ENCODE peak calls at places on chromosomes 11 and 22, in five cellular contexts. F is SK-N-SH, S is GM12878, C is sigmoid colon, D is K562. K is an unnamed sample.

GRCh38 chr11:99352642-99353041 is 331.9 kb downstream of the CNTN5 start:
- DNase-seq in C (no peak), S (no peak), D (no peak), F (no peak), K (no peak)

GRCh38 chr22:19723165-19723989 is at the start of gene GP1BB:
- DNase-seq in C (no peak), S (no peak), F (no peak), D (peak; percentile 99), K (no peak)

GRCh38 chr22:18068381-18068988 is 9.3 kb upstream of the PEX26 start:
- DNase-seq in C (no peak), S (no peak), D (no peak), F (no peak), K (no peak)

GRCh38 chr22:43749473-43749872 is 62.6 kb downstream of the EFCAB6 start:
- DNase-seq in S (no peak), F (no peak), D (no peak), C (no peak), K (no peak)

GRCh38 chr11:59755701-59756495 is 722 bp downstream of the STX3 start:
- DNase-seq in F (peak; percentile 62), C (peak; percentile 90), D (peak; percentile 83), S (no peak), K (peak; percentile 89)

GRCh38 chr11:66047541-66048365 is 1.2 kb downstream of the GAL3ST3 start:
- DNase-seq in F (no peak), C (no peak), S (no peak), D (no peak), K (no peak)

GRCh38 chr11:86388198-86388597 is 13.5 kb downstream of the CCDC81 start:
- DNase-seq in C (no peak), F (no peak), S (no peak), D (no peak), K (no peak)

GRCh38 chr11:75498556-75499255 is 27.0 kb downstream of the GDPD5 start:
- DNase-seq in D (no peak), F (no peak), C (no peak), S (no peak), K (no peak)

GRCh38 chr11:5368502-5369043 is 15.0 kb upstream of the OR51M1 start:
- DNase-seq in S (no peak), C (no peak), F (no peak), D (no peak), K (no peak)

GRCh38 chr22:21448627-21449416 is 18.4 kb upstream of the TMEM191C start:
- DNase-seq in D (no peak), C (peak; percentile 50), F (no peak), S (no peak), K (peak; percentile 45)

GRCh38 chr22:30864441-30865420 is 103.8 kb downstream of the MORC2 start:
- DNase-seq in C (peak; percentile 47), S (no peak), F (peak; percentile 16), D (no peak), K (no peak)

GRCh38 chr22:46128606-46129005 is 21.7 kb upstream of the PPARA start:
- DNase-seq in D (no peak), C (no peak), F (no peak), S (no peak), K (no peak)

GRCh38 chr22:47484960-47485571 is 722.6 kb downstream of the TBC1D22A start:
- DNase-seq in S (no peak), C (no peak), D (no peak), F (no peak), K (no peak)

GRCh38 chr22:42493393-42493792 is 26.2 kb downstream of the RRP7A start:
- DNase-seq in D (no peak), S (no peak), C (no peak), F (no peak), K (no peak)

GRCh38 chr22:39629851-39630250 is 59.3 kb downstream of the CACNA1I start:
- DNase-seq in F (no peak), C (no peak), S (no peak), D (no peak), K (no peak)

GRCh38 chr11:73406131-73406530 is 29.9 kb downstream of the RELT start:
- DNase-seq in D (no peak), C (no peak), F (no peak), S (no peak), K (no peak)

GRCh38 chr11:120608760-120609211 is 97.2 kb downstream of the GRIK4 start:
- DNase-seq in F (no peak), S (no peak), D (no peak), C (no peak), K (no peak)

GRCh38 chr11:109547356-109548027 is 125.5 kb downstream of the C11orf87 start:
- DNase-seq in D (no peak), C (no peak), S (no peak), F (no peak), K (no peak)

GRCh38 chr11:8959546-8960166 is 4.6 kb downstream of the TMEM9B start:
- DNase-seq in F (peak; percentile 67), D (peak; percentile 60), C (no peak), S (peak; percentile 65), K (peak; percentile 41)

GRCh38 chr11:35033011-35033410 is 106.0 kb upstream of the CD44 start:
- DNase-seq in C (no peak), D (no peak), S (no peak), F (no peak), K (peak; percentile 65)

GRCh38 chr22:46931414-46931813 is 169.0 kb downstream of the TBC1D22A start:
- DNase-seq in C (no peak), D (no peak), S (no peak), F (no peak), K (no peak)

GRCh38 chr22:24101966-24102365 is 79.3 kb upstream of the SUSD2 start:
- DNase-seq in D (no peak), C (no peak), F (no peak), S (no peak), K (no peak)
- TF ChIP-seq CTCF in D (no peak), C (no peak), F (no peak), S (no peak), K (no peak)

GRCh38 chr11:118167906-118168305 is 8.5 kb downstream of the SCN2B start:
- DNase-seq in C (no peak), D (no peak), F (no peak), S (no peak), K (no peak)

GRCh38 chr11:118167253-118167652 is 9.2 kb downstream of the SCN2B start:
- DNase-seq in D (no peak), S (no peak), C (no peak), F (no peak), K (no peak)

GRCh38 chr11:118164885-118165284 is 11.6 kb downstream of the SCN2B start:
- DNase-seq in C (no peak), F (no peak), S (no peak), D (no peak), K (no peak)

GRCh38 chr11:118168316-118168715 is 8.1 kb downstream of the SCN2B start:
- DNase-seq in F (no peak), C (no peak), S (no peak), D (no peak), K (peak; percentile 49)

DNA sequence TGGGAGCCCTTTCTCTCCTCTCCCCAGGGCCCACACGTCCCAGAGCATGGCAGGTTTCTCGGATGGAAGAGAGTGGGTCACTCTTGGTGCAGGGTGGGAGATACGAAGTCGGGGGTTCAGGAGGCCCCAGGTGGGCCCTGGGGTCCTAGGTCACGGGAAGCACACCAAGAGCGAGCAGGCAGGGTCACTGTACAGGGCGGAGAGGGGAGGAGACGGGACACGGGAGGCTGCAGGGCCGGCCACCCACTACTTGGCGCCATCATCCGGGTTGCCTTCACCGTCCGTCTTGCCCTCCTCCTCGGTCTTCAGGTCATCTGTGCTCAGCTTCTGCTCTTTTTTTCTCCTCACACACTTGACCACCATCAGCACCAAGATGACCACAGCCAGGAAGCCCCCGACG is 9.8 kb downstream of the SCN2B start:
- DNase-seq in F (no peak), D (no peak), S (no peak), C (no peak), K (peak; percentile 54)
- H3K27me3 ChIP-seq in F (peaks cover 37% of the 10 kb centered on the region), D (peaks cover 85% of the 10 kb centered on the region), S (peaks cover 3% of the 10 kb centered on the region), C (no peaks in the 10 kb centered on the region), K (no peaks in the 10 kb centered on the region)

GRCh38 chr11:57335343-57336110 is at the start of gene SSRP1:
- DNase-seq in C (peak; percentile 95), F (peak; percentile 95), S (peak; percentile 47), D (peak; percentile 93), K (peak; percentile 93)
- TF ChIP-seq EP300 in C (no peak), F (no peak), S (no peak), D (peak; percentile 16), K (no peak)

GRCh38 chr11:68632802-68633201 is 51.5 kb upstream of the GAL start:
- DNase-seq in S (no peak), F (peak; percentile 58), D (peak; percentile 58), C (no peak), K (peak; percentile 42)
- TF ChIP-seq CTCF in S (peak; percentile 55), F (peak; percentile 62), D (peak; percentile 92), C (peak; percentile 5), K (no peak)

DNA sequence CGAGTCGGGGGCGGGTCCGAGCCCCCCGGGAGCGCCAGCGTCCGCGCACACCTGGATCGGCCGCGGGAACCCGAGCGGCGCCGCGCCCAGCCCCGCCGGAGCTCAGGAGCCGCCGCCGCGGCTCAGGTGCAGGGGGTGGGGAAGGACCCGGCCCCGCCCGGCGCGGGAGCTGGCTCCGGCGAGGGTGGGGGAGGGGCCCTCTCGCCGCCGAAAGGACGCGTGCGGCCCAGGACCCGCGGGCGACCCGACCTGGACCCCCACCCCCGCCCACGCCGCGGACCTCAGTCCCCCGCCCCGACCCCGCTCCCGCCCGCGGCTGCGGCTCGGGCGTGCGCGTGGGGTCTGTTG is at the start of gene SHANK2:
- DNase-seq in S (no peak), D (no peak), F (peak; percentile 60), C (no peak), K (peak; percentile 89)
- H3K27me3 ChIP-seq in S (peaks cover 7% of the 10 kb centered on the region), D (peaks cover 60% of the 10 kb centered on the region), F (no peaks in the 10 kb centered on the region), C (peaks cover 38% of the 10 kb centered on the region), K (no peaks in the 10 kb centered on the region)

GRCh38 chr11:1679881-1680280 is 17.1 kb upstream of the KRTAP5-6 start:
- DNase-seq in D (no peak), F (no peak), S (no peak), C (no peak), K (no peak)

DNA sequence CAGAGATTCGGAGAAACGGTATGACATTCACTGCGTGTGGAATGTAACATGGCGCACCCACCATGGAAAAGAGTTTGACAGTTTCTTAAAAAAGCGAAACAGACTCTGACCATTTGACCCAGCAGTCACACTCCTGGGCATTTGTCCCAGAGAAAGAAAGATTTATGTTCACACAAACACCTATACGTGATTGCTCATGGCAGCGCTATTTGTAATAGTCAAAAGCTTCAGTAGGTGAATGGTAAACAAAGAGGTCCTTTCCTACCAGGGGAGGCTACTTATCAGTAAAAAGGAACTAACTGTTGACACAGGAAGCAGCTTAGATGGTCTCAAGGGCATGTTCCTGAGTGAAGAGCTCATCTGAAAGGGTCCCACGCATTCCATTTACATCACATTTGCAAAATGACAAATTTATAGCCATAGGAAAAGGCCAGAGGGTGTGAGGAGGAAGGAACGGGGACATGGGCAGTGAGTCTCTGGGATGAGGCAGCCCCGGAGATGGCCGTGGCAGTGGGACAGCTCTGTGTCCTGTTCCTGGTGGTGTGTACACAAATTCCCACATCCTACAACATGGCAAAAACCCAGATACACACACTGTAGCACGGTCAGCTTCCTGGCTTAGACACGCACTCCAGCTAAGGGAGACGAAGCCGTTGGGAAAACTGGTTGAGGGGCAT is 14.6 kb upstream of the KRTAP5-6 start:
- DNase-seq in C (no peak), S (no peak), F (no peak), D (no peak), K (no peak)
- TF ChIP-seq EP300 in C (no peak), S (no peak), F (no peak), D (no peak), K (no peak)

K was measured in upper lobe of left lung.